ENCODE peak calls at places on chromosomes 7 and 10, in four cellular contexts. C, G, F and K are unnamed samples.

GRCh38 chr7:91064052-91064451 is 200.2 kb upstream of the FZD1 start:
- DNase-seq in C (no peak), F (no peak), G (no peak), K (no peak)

GRCh38 chr10:43314626-43315025 is 47.8 kb upstream of the RASGEF1A start:
- DNase-seq in G (no peak), F (no peak), C (no peak), K (no peak)

GRCh38 chr7:54161621-54162020 is 380.6 kb upstream of the VSTM2A start:
- DNase-seq in G (no peak), C (no peak), F (no peak), K (no peak)

GRCh38 chr10:15589109-15589508 is 130.6 kb downstream of the ITGA8 start:
- DNase-seq in C (no peak), F (no peak), G (peak; percentile 10), K (no peak)

GRCh38 chr7:154672659-154673415 is 330.1 kb downstream of the PAXIP1 start:
- DNase-seq in G (peak; percentile 1), C (no peak), F (no peak), K (no peak)

GRCh38 chr7:76185187-76185915 is 16.3 kb upstream of the SRRM3 start:
- DNase-seq in F (no peak), G (no peak), C (no peak), K (no peak)

GRCh38 chr10:34854147-34854601 is 39.1 kb upstream of the PARD3 start:
- DNase-seq in C (no peak), G (peak; percentile 71), F (no peak), K (peak; percentile 19)

GRCh38 chr7:99440195-99440594 is 1.5 kb downstream of the CPSF4 start:
- DNase-seq in C (no peak), F (no peak), G (peak; percentile 19), K (no peak)

GRCh38 chr7:139094596-139094995 is 14.9 kb downstream of the ZC3HAV1 start:
- DNase-seq in G (no peak), C (no peak), F (no peak), K (no peak)

GRCh38 chr10:99365761-99366160 is 36.6 kb downstream of the CNNM1 start:
- DNase-seq in F (no peak), G (peak; percentile 44), C (no peak), K (no peak)